ENCODE peak calls at places on chromosome 16, in six cellular contexts. Y, J, I, P, U and T are unnamed samples. For H3K36me3, the result is how much of the 10 kb centered on the place peaks cover.

GRCh38 chr16:87041732-87042131 is 275.5 kb downstream of the C16orf95 start:
- DNase-seq in Y (no peak), J (no peak), I (no peak), P (no peak), U (no peak), T (no peak)

GRCh38 chr16:86524029-86524428 is 13.7 kb downstream of the FOXF1 start:
- DNase-seq in Y (no peak), J (no peak), I (no peak), P (no peak), U (no peak), T (no peak)

GRCh38 chr16:6131526-6132050 is 1034.0 kb upstream of the EEF2KMT start:
- DNase-seq in Y (no peak), J (no peak), I (no peak), P (no peak), U (no peak), T (no peak)

GRCh38 chr16:57898961-57899360 is 72.0 kb downstream of the CNGB1 start:
- DNase-seq in Y (no peak), J (no peak), I (no peak), P (no peak), U (no peak), T (no peak)

GRCh38 chr16:88649195-88649923 is 1.5 kb downstream of the CYBA start:
- DNase-seq in Y (no peak), J (no peak), I (no peak), P (peak), U (no peak), T (no peak)

GRCh38 chr16:89200850-89201466 is 621 bp upstream of the SLC22A31 start:
- DNase-seq in Y (no peak), J (no peak), I (no peak), P (no peak), U (no peak), T (no peak)

GRCh38 chr16:84115919-84116719 is 623 bp downstream of the MBTPS1 start:
- DNase-seq in Y (peak), J (peak), I (peak), P (no peak), U (no peak), T (peak)

GRCh38 chr16:57577214-57577613 is 34.8 kb downstream of the ADGRG5 start:
- DNase-seq in Y (no peak), J (no peak), I (no peak), P (no peak), U (no peak), T (no peak)

GRCh38 chr16:58187092-58187491 is 10.8 kb downstream of the CSNK2A2 start:
- DNase-seq in Y (no peak), J (no peak), I (no peak), P (no peak), U (no peak), T (no peak)

GRCh38 chr16:74291577-74292208 is 4.9 kb upstream of the PSMD7 start:
- DNase-seq in Y (no peak), J (no peak), I (no peak), P (no peak), U (no peak), T (no peak)

GRCh38 chr16:6947291-6947690 is 385.4 kb upstream of the RBFOX1 start:
- DNase-seq in Y (no peak), J (no peak), I (no peak), P (no peak), U (no peak), T (no peak)

GRCh38 chr16:89002851-89003830 is 26.1 kb upstream of the CBFA2T3 start:
- DNase-seq in Y (no peak), J (no peak), I (no peak), P (no peak), U (no peak), T (no peak)

GRCh38 chr16:51113254-51114125 is 37.6 kb downstream of the SALL1 start:
- DNase-seq in Y (no peak), J (no peak), I (no peak), P (peak), U (no peak), T (no peak)

GRCh38 chr16:20849587-20850390 is 43.5 kb downstream of the REXO5 start:
- DNase-seq in Y (peak), J (peak), I (peak), P (no peak), U (peak), T (peak)

GRCh38 chr16:9135797-9136196 is 44.4 kb downstream of the HAPSTR1 start:
- DNase-seq in Y (no peak), J (no peak), I (no peak), P (peak), U (no peak), T (no peak)

GRCh38 chr16:55250641-55251550 is 73.1 kb upstream of the IRX6 start:
- DNase-seq in Y (no peak), J (no peak), I (no peak), P (no peak), U (no peak), T (no peak)

GRCh38 chr16:84065536-84066132 is 23.0 kb upstream of the SLC38A8 start:
- DNase-seq in Y (peak), J (peak), I (peak), P (no peak), U (no peak), T (peak)

GRCh38 chr16:8926827-8927226 is 36.9 kb downstream of the USP7 start:
- DNase-seq in Y (no peak), J (no peak), I (no peak), P (no peak), U (no peak), T (no peak)

GRCh38 chr16:31507617-31507928 is 618 bp downstream of the RUSF1 start:
- DNase-seq in Y (no peak), J (no peak), I (no peak), P (no peak), U (no peak), T (no peak)

GRCh38 chr16:57998484-57998883 is 2.0 kb downstream of the ZNF319 start:
- DNase-seq in Y (no peak), J (no peak), I (no peak), P (no peak), U (peak), T (peak)

GRCh38 chr16:57941016-57941656 is 29.8 kb downstream of the CNGB1 start:
- DNase-seq in Y (no peak), J (peak), I (peak), P (no peak), U (no peak), T (peak)

GRCh38 chr16:70481929-70482536 is 27.6 kb downstream of the FCSK start:
- DNase-seq in Y (no peak), J (no peak), I (no peak), P (no peak), U (no peak), T (no peak)

GRCh38 chr16:86035906-86036305 is 136.9 kb downstream of the IRF8 start:
- DNase-seq in Y (no peak), J (no peak), I (no peak), P (no peak), U (no peak), T (no peak)

GRCh38 chr16:84459941-84460405 is 44.5 kb downstream of the MEAK7 start:
- DNase-seq in Y (no peak), J (peak), I (no peak), P (no peak), U (no peak), T (no peak)

GRCh38 chr16:5678371-5678770 is 580.8 kb upstream of the EEF2KMT start:
- DNase-seq in Y (no peak), J (no peak), I (no peak), P (no peak), U (no peak), T (no peak)

GRCh38 chr16:89246903-89247733 is 29.6 kb downstream of the ZNF778 start:
- DNase-seq in Y (peak), J (peak), I (peak), P (peak), U (peak), T (peak)

GRCh38 chr16:11259288-11259621 is 3.3 kb upstream of the SOCS1 start:
- DNase-seq in Y (no peak), J (no peak), I (no peak), P (no peak), U (no peak), T (no peak)

GRCh38 chr16:10616395-10616743 is 36.0 kb upstream of the EMP2 start:
- DNase-seq in Y (no peak), J (no peak), I (no peak), P (no peak), U (no peak), T (no peak)

GRCh38 chr16:27428035-27428785 is 26.2 kb downstream of the IL21R start:
- DNase-seq in Y (no peak), J (peak), I (no peak), P (no peak), U (no peak), T (no peak)

GRCh38 chr16:3825940-3826339 is 54.6 kb downstream of the CREBBP start:
- DNase-seq in Y (no peak), J (no peak), I (no peak), P (no peak), U (no peak), T (no peak)
- H3K36me3 ChIP-seq in Y (under half), J (under half), I (under half), P (under half), U (under half), T (under half)

DNA sequence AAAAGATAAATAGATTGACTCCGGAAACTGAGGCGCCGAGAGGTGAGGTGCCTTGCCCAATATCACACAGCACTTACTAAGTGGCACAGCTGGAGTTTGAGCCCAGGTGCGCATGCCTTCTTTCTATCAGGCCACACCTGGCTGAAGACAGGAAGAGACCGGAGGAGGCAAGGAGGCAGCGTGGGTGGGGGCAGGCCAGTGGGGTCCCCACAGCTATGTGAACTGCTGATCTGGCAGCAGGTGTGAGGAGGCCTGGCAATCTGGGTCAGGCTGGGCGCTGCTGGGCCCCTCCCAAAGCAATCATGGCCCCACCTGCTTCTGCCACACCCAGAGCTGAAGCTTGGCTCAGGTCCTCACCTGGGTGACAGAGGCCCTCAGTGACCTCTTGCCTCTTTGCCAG is 1.9 kb upstream of the GDPD3 start:
- DNase-seq in Y (no peak), J (no peak), I (no peak), P (no peak), U (peak), T (peak)
- H3K36me3 ChIP-seq in Y (under half), J (under half), I (under half), P (under half), U (under half), T (half or more)

DNA sequence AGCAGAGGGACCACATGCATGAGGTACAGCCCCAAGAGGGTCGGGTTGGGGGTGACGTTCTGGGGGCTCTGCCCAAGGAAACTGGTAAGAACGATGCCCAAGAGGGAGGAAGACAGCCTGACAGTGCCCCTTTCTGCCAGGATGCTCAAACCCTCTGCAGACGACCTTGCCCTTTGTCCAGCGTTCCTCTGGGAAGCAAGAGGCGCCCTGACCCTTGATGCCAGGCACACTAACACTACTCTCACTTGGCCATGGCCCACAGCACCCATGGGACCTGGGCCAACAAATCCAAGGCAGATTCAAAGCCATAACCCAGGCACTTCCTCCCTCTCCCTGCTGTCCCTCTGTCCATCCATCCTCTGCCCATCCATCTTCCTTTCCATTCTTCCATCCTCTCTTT is 20.4 kb downstream of the TK2 start:
- DNase-seq in Y (no peak), J (no peak), I (no peak), P (no peak), U (no peak), T (no peak)
- H3K36me3 ChIP-seq in Y (under half), J (under half), I (under half), P (under half), U (under half), T (half or more)

DNA sequence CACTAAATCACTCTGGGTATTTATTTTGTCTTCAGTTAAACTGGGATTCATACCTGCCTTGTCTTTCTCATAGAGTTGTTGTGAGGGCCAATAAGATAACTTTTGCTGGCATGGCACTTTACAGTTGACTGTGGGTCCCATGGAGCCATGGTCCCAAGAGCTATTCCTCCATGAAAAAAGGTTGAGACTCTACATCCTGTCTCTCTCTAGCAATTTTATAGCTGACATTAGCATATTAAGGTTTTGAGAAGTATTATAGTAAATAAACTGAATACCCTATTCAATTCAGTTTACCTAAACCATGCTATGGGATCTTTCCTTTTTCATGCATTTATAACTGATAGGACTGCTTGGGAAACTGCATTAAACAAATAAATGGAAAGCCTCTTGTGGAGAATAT is 17.4 kb downstream of the OGFOD1 start:
- DNase-seq in Y (no peak), J (no peak), I (no peak), P (no peak), U (no peak), T (no peak)
- H3K36me3 ChIP-seq in Y (half or more), J (under half), I (under half), P (under half), U (half or more), T (half or more)

DNA sequence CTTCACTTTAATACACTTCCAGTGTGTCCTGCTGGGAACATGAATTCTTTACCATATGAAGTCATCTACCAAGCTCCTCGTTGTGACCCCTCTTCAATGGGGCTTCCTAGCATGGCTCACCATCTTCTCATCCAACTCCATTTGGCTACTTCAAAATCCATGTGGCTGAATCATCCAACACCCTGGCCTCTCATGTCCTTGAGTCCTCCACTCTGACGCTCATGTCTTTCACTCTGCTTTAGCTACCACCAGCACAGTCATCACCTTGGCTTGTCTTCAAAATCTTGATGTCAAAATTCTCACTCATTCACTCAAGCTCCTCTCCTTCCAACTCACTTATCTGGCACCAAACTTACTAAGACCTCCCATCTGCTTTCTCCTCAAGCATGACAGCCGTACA is 35.8 kb downstream of the AMFR start:
- DNase-seq in Y (peak), J (no peak), I (no peak), P (no peak), U (no peak), T (no peak)
- H3K36me3 ChIP-seq in Y (under half), J (under half), I (under half), P (under half), U (half or more), T (half or more)

GRCh38 chr16:15777533-15778203 is 79.2 kb downstream of the MYH11 start:
- DNase-seq in Y (peak), J (peak), I (peak), P (no peak), U (no peak), T (no peak)

GRCh38 chr16:15773964-15774363 is 82.9 kb downstream of the MYH11 start:
- DNase-seq in Y (no peak), J (no peak), I (no peak), P (no peak), U (no peak), T (no peak)

GRCh38 chr16:15775663-15776304 is 81.0 kb downstream of the MYH11 start:
- DNase-seq in Y (peak), J (no peak), I (no peak), P (no peak), U (no peak), T (no peak)

GRCh38 chr16:15776572-15776971 is 80.3 kb downstream of the MYH11 start:
- DNase-seq in Y (no peak), J (no peak), I (no peak), P (no peak), U (no peak), T (no peak)

DNA sequence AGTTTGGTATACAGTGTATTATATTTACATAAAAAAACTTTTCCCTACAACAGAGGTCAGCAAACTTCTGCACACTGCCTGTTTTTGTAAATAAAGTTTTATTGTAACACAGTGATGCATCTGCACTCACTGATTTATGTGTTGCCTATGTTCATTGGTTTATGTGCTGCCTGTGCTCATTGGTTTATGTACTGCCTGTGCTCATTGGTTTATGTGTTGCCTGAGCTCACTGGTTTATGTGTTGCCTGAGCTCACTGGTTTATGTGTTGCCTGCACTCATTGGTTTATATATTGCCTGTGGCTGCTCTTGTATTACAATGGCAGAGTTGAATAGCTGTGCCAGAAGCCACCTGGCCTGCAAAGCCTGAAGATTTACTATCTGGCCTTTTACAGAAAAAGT is 81.6 kb downstream of the MYH11 start:
- DNase-seq in Y (peak), J (no peak), I (no peak), P (no peak), U (no peak), T (no peak)
- H3K36me3 ChIP-seq in Y (under half), J (under half), I (under half), P (under half), U (under half), T (under half)

GRCh38 chr16:82631701-82632685 is 5.2 kb downstream of the CDH13 start:
- DNase-seq in Y (no peak), J (no peak), I (no peak), P (no peak), U (no peak), T (no peak)

GRCh38 chr16:82636958-82637357 is 10.2 kb downstream of the CDH13 start:
- DNase-seq in Y (no peak), J (no peak), I (no peak), P (no peak), U (no peak), T (no peak)

GRCh38 chr16:82634955-82635610 is 8.3 kb downstream of the CDH13 start:
- DNase-seq in Y (no peak), J (no peak), I (no peak), P (no peak), U (no peak), T (no peak)

GRCh38 chr16:82636485-82636884 is 9.7 kb downstream of the CDH13 start:
- DNase-seq in Y (no peak), J (no peak), I (no peak), P (no peak), U (no peak), T (no peak)

DNA sequence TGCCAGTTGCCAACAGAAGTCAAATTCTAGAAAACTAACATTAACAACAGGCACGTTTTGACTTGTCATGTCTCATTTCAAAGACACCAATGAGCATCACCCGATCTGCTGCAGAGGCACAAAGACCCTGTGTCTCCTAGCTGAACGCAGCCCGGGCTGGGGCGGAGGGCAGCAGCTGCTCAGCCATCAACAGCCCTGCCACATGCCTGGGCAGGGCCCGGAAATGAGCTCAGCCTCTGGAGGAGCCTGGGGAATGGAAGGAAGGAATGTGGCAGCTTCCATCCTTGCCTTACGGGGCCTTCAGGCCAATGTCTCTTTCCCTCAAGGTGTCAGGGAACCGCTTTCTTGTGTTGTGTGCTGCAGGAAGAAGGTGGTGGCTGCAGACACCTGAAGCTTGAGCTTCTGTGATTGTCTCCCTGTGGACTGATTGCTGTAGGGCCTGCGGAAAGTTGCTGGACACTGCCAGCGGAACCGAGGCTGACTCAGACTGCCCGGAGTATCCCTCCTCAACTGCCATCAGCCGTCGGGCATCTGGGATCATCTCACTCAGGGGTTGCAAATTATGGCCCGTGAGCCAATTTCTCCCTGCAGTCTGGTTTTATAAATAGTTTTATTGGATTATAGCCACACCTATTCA is 7.3 kb downstream of the CDH13 start:
- DNase-seq in Y (no peak), J (no peak), I (peak), P (no peak), U (no peak), T (no peak)
- H3K36me3 ChIP-seq in Y (under half), J (under half), I (under half), P (under half), U (under half), T (under half)

GRCh38 chr16:1673424-1674151 is 4.5 kb upstream of the JPT2 start:
- DNase-seq in Y (no peak), J (no peak), I (no peak), P (no peak), U (no peak), T (no peak)
- H3K36me3 ChIP-seq in Y (half or more), J (under half), I (under half), P (under half), U (under half), T (half or more)